ENCODE peak calls at places on chromosomes 13 and 19, in eight cellular contexts. One of them, this sample, is unnamed.

GRCh38 chr19:45218426-45218825 is 26.8 kb downstream of the EXOC3L2 start:
- DNase-seq in mesothelial cell of epicardium: no peak
- DNase-seq in osteocyte: no peak
- DNase-seq in SK-MEL-5: no peak
- DNase-seq in right cardiac atrium: no peak
- DNase-seq in GM06990: no peak
- DNase-seq in frontal cortex: no peak
- DNase-seq in T-cell: no peak
- DNase-seq in this sample: no peak

GRCh38 chr19:3389876-3390361 is 23.5 kb downstream of the NFIC start:
- DNase-seq in osteocyte: no peak
- DNase-seq in GM06990: no peak
- DNase-seq in frontal cortex: no peak
- DNase-seq in mesothelial cell of epicardium: no peak
- DNase-seq in SK-MEL-5: no peak
- DNase-seq in right cardiac atrium: no peak
- DNase-seq in T-cell: no peak
- DNase-seq in this sample: no peak

GRCh38 chr19:47848871-47849473 is 10.1 kb upstream of the TPRX2 start:
- DNase-seq in right cardiac atrium: no peak
- DNase-seq in SK-MEL-5: peak
- DNase-seq in GM06990: no peak
- DNase-seq in mesothelial cell of epicardium: no peak
- DNase-seq in osteocyte: no peak
- DNase-seq in T-cell: peak
- DNase-seq in frontal cortex: no peak
- DNase-seq in this sample: peak

GRCh38 chr19:13162749-13163608 is 12.8 kb downstream of the IER2 start:
- DNase-seq in right cardiac atrium: peak
- DNase-seq in GM06990: peak
- DNase-seq in osteocyte: peak
- DNase-seq in frontal cortex: peak
- DNase-seq in mesothelial cell of epicardium: peak
- DNase-seq in T-cell: peak
- DNase-seq in SK-MEL-5: peak
- DNase-seq in this sample: peak

GRCh38 chr13:113448885-113449692 is 4.2 kb downstream of the ADPRHL1 start:
- DNase-seq in mesothelial cell of epicardium: no peak
- DNase-seq in SK-MEL-5: peak
- DNase-seq in GM06990: no peak
- DNase-seq in osteocyte: no peak
- DNase-seq in T-cell: peak
- DNase-seq in frontal cortex: no peak
- DNase-seq in right cardiac atrium: no peak
- DNase-seq in this sample: peak

GRCh38 chr13:102452831-102453230 is 51.0 kb upstream of the FGF14 start:
- DNase-seq in GM06990: no peak
- DNase-seq in SK-MEL-5: no peak
- DNase-seq in right cardiac atrium: no peak
- DNase-seq in frontal cortex: no peak
- DNase-seq in T-cell: no peak
- DNase-seq in osteocyte: no peak
- DNase-seq in mesothelial cell of epicardium: no peak
- DNase-seq in this sample: no peak

GRCh38 chr13:56501750-56502149 is 639.0 kb upstream of the PRR20A start:
- DNase-seq in T-cell: no peak
- DNase-seq in frontal cortex: no peak
- DNase-seq in GM06990: no peak
- DNase-seq in mesothelial cell of epicardium: no peak
- DNase-seq in right cardiac atrium: no peak
- DNase-seq in SK-MEL-5: no peak
- DNase-seq in osteocyte: no peak
- DNase-seq in this sample: no peak

GRCh38 chr13:96662036-96662435 is 332.2 kb downstream of the OXGR1 start:
- DNase-seq in frontal cortex: no peak
- DNase-seq in SK-MEL-5: no peak
- DNase-seq in T-cell: no peak
- DNase-seq in osteocyte: no peak
- DNase-seq in GM06990: no peak
- DNase-seq in mesothelial cell of epicardium: no peak
- DNase-seq in right cardiac atrium: no peak
- DNase-seq in this sample: no peak

GRCh38 chr19:1000095-1000494 is at the start of gene GRIN3B:
- DNase-seq in osteocyte: no peak
- DNase-seq in frontal cortex: peak
- DNase-seq in mesothelial cell of epicardium: peak
- DNase-seq in T-cell: peak
- DNase-seq in right cardiac atrium: peak
- DNase-seq in GM06990: no peak
- DNase-seq in SK-MEL-5: peak
- DNase-seq in this sample: peak

GRCh38 chr19:10009269-10009665 is 1.0 kb downstream of the COL5A3 start:
- DNase-seq in frontal cortex: peak
- DNase-seq in right cardiac atrium: peak
- DNase-seq in mesothelial cell of epicardium: peak
- DNase-seq in GM06990: no peak
- DNase-seq in osteocyte: peak
- DNase-seq in SK-MEL-5: peak
- DNase-seq in T-cell: peak
- DNase-seq in this sample: peak

GRCh38 chr13:106440846-106441245 is 94.6 kb downstream of the EFNB2 start:
- DNase-seq in SK-MEL-5: no peak
- DNase-seq in osteocyte: no peak
- DNase-seq in mesothelial cell of epicardium: no peak
- DNase-seq in GM06990: no peak
- DNase-seq in frontal cortex: no peak
- DNase-seq in T-cell: no peak
- DNase-seq in right cardiac atrium: no peak
- DNase-seq in this sample: no peak

GRCh38 chr19:33437351-33438015 is 64.0 kb downstream of the CEBPG start:
- DNase-seq in mesothelial cell of epicardium: peak
- DNase-seq in GM06990: no peak
- DNase-seq in T-cell: no peak
- DNase-seq in right cardiac atrium: no peak
- DNase-seq in frontal cortex: no peak
- DNase-seq in SK-MEL-5: no peak
- DNase-seq in osteocyte: no peak
- DNase-seq in this sample: no peak

GRCh38 chr13:51096131-51096530 is 14.9 kb downstream of the C13orf42 start:
- DNase-seq in right cardiac atrium: no peak
- DNase-seq in SK-MEL-5: no peak
- DNase-seq in mesothelial cell of epicardium: no peak
- DNase-seq in T-cell: no peak
- DNase-seq in frontal cortex: no peak
- DNase-seq in osteocyte: no peak
- DNase-seq in GM06990: no peak
- DNase-seq in this sample: no peak